ENCODE peak calls at places on chromosomes 2 and 18, in ten cellular contexts. O is heart left ventricle, Q is lower lobe of right lung, Y is brain microvascular endothelial cell, U is bronchial epithelial cell, T is adrenal gland, W is left ventricle myocardium inferior, J is mammary epithelial cell, C is heart right ventricle, E is kidney epithelial cell. P is an unnamed sample.

GRCh38 chr2:240922234-240922981 is 16.3 kb downstream of the CROCC2 start:
- DNase-seq in O (peak; percentile 27), J (no peak), W (peak; percentile 10), E (no peak), Q (no peak), C (peak; percentile 16), T (peak; percentile 11), Y (no peak), U (no peak), P (no peak)

GRCh38 chr2:218168016-218168415 is 1.3 kb upstream of the CXCR1 start:
- DNase-seq in T (no peak), C (no peak), Q (no peak), W (no peak), O (no peak), Y (no peak), E (no peak), U (peak; percentile 51), J (peak; percentile 55), P (no peak)

GRCh38 chr2:182540236-182540635 is 113.4 kb upstream of the PDE1A start:
- DNase-seq in C (no peak), Q (no peak), E (no peak), J (no peak), U (no peak), W (no peak), T (no peak), O (no peak), Y (no peak), P (no peak)

GRCh38 chr2:96123290-96123689 is 6.9 kb upstream of the ADRA2B start:
- DNase-seq in E (no peak), J (no peak), U (no peak), T (no peak), C (no peak), Q (no peak), Y (no peak), W (no peak), O (peak; percentile 35), P (no peak)

GRCh38 chr2:143572421-143572820 is 443.2 kb downstream of the ARHGAP15 start:
- DNase-seq in O (no peak), J (peak; percentile 19), Y (no peak), T (no peak), U (peak; percentile 70), C (no peak), Q (no peak), W (no peak), E (no peak), P (no peak)

GRCh38 chr18:44651453-44651852 is 29.2 kb upstream of the SETBP1 start:
- DNase-seq in T (no peak), O (no peak), Y (peak; percentile 89), J (peak; percentile 63), E (peak; percentile 38), W (no peak), Q (no peak), C (no peak), U (peak; percentile 67), P (peak; percentile 18)

GRCh38 chr2:18514838-18515461 is 45.5 kb downstream of the RDH14 start:
- DNase-seq in E (no peak), O (peak; percentile 56), Q (no peak), Y (no peak), J (no peak), W (no peak), U (no peak), T (no peak), C (no peak), P (no peak)

GRCh38 chr2:158907926-158908462 is 60.4 kb upstream of the TANC1 start:
- DNase-seq in W (no peak), J (no peak), U (no peak), T (no peak), Q (no peak), E (no peak), Y (no peak), C (no peak), O (no peak), P (no peak)

GRCh38 chr2:137951606-137952005 is 12.7 kb upstream of the HNMT start:
- DNase-seq in U (peak; percentile 56), E (no peak), O (no peak), T (no peak), W (no peak), Q (no peak), C (no peak), Y (peak; percentile 60), J (peak; percentile 52), P (peak; percentile 36)

GRCh38 chr2:201235865-201236811 is 24.2 kb upstream of the CASP8 start:
- DNase-seq in J (peak; percentile 51), Y (peak; percentile 76), C (peak; percentile 37), U (peak; percentile 49), Q (peak; percentile 75), O (peak; percentile 67), E (no peak), W (peak; percentile 45), T (peak; percentile 59), P (no peak)

GRCh38 chr2:201232125-201232815 is 28.1 kb upstream of the CASP8 start:
- DNase-seq in Q (peak; percentile 96), W (peak; percentile 77), U (peak; percentile 93), O (peak; percentile 86), E (peak; percentile 77), Y (peak; percentile 92), T (peak; percentile 86), C (peak; percentile 79), J (peak; percentile 90), P (peak; percentile 62)

GRCh38 chr2:201233192-201234166 is 26.9 kb upstream of the CASP8 start:
- DNase-seq in E (no peak), J (peak; percentile 93), C (peak; percentile 52), Q (peak; percentile 89), W (peak; percentile 48), O (peak; percentile 72), T (peak; percentile 53), Y (no peak), U (peak; percentile 75), P (no peak)

GRCh38 chr2:201237486-201238241 is 22.7 kb upstream of the CASP8 start:
- DNase-seq in U (no peak), Q (no peak), J (no peak), C (no peak), O (no peak), Y (no peak), W (no peak), E (no peak), T (no peak), P (no peak)

GRCh38 chr2:201234167-201235139 is 25.9 kb upstream of the CASP8 start:
- DNase-seq in W (no peak), Y (no peak), U (no peak), Q (no peak), C (no peak), O (no peak), E (no peak), T (no peak), J (no peak), P (no peak)
- H3K4me3 ChIP-seq in W (peak overlapping the region; percentile 44), Y (no peak overlapping the region), U (peak overlapping the region; percentile 42), Q (peak overlapping the region; percentile 61), C (peak overlapping the region; percentile 18), O (peak overlapping the region; percentile 29), E (no peak overlapping the region), T (no peak overlapping the region), J (peak overlapping the region; percentile 68), P (no peak overlapping the region)

DNA sequence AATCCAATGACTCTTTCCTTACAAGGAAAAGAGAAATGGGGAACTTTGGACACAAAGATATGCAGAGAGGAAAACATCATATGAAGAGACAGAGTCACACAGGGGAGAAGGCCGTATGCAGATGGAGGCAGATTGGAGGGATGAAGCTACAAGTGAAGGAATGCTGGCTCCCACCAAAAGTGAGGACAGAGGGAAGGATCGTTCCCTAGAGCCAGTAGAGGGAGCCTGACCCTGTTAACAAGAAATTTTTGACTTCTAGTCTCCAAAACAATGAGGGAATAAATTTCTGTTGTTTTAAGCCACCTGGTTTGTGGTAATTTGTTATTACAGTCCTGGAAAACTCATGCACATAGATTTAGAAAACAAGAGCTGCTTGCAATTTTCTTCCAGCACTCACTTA is 169.3 kb downstream of the PMAIP1 start:
- DNase-seq in O (no peak), W (no peak), Q (no peak), Y (no peak), J (no peak), T (no peak), U (no peak), E (no peak), C (no peak), P (no peak)
- TF ChIP-seq CTCF in O (no peak), W (no peak), Q (no peak), Y (peak; percentile 60), J (no peak), T (no peak), U (no peak), E (no peak), C (no peak), P (no peak)

DNA sequence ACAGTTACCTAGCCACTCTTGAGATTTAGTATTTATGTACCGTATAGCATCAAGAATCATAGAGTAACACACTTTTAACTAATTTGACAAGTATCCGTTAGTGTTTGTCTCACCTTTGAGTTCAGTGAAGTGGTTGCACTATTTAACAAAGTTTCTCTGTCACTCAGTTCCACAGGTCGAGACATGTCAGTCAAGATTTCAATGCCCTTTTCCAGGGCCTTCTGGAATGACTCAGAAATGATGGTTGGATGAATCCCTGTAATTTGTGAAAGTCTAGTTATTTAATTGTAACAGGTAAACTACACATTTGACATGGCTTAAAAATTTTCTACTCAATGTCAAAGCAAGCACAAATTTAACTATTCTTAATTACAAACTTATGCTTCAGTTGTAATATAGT is 9.7 kb downstream of the CCT4 start:
- DNase-seq in O (no peak), W (no peak), U (peak; percentile 92), C (no peak), T (no peak), J (peak; percentile 75), E (no peak), Q (no peak), Y (no peak), P (no peak)
- H3K36me3 ChIP-seq in O (peaks cover 57% of the 10 kb centered on the region), W (peaks cover 100% of the 10 kb centered on the region), U (peaks cover 13% of the 10 kb centered on the region), C (peaks cover 15% of the 10 kb centered on the region), T (peaks cover 94% of the 10 kb centered on the region), J (peaks cover 67% of the 10 kb centered on the region), E (peaks cover 2% of the 10 kb centered on the region), Q (peaks cover 100% of the 10 kb centered on the region), Y (peaks cover 72% of the 10 kb centered on the region), P (peaks cover 11% of the 10 kb centered on the region)

GRCh38 chr2:70181363-70181956 is 9.4 kb downstream of the C2orf42 start:
- DNase-seq in C (no peak), W (no peak), Y (no peak), J (no peak), T (no peak), O (no peak), Q (no peak), E (no peak), U (no peak), P (no peak)
- H3K4me3 ChIP-seq in C (no peak overlapping the region), W (no peak overlapping the region), Y (no peak overlapping the region), J (no peak overlapping the region), T (no peak overlapping the region), O (no peak overlapping the region), Q (no peak overlapping the region), E (no peak overlapping the region), U (no peak overlapping the region), P (no peak overlapping the region)

P was measured in BJ.